ENCODE peak calls at places on chromosome 22, in eight cellular contexts. One of them, this sample, is unnamed.

GRCh38 chr22:36528336-36528735 is 630 bp downstream of the EIF3D start:
- DNase-seq in IMR-90: no peak
- DNase-seq in heart left ventricle: no peak
- DNase-seq in transverse colon: no peak
- DNase-seq in spleen: no peak
- DNase-seq in A549: no peak
- DNase-seq in adrenal gland: peak
- DNase-seq in stomach: no peak
- DNase-seq in this sample: no peak

GRCh38 chr22:17194213-17194612 is 25.0 kb downstream of the ADA2 start:
- DNase-seq in spleen: no peak
- DNase-seq in stomach: no peak
- DNase-seq in heart left ventricle: no peak
- DNase-seq in adrenal gland: no peak
- DNase-seq in transverse colon: no peak
- DNase-seq in A549: no peak
- DNase-seq in IMR-90: no peak
- DNase-seq in this sample: no peak

GRCh38 chr22:47129902-47130301 is 367.5 kb downstream of the TBC1D22A start:
- DNase-seq in IMR-90: no peak
- DNase-seq in heart left ventricle: peak
- DNase-seq in adrenal gland: no peak
- DNase-seq in A549: no peak
- DNase-seq in transverse colon: peak
- DNase-seq in stomach: peak
- DNase-seq in spleen: peak
- DNase-seq in this sample: no peak

GRCh38 chr22:49240472-49240871 is 587.2 kb downstream of the BRD1 start:
- DNase-seq in IMR-90: no peak
- DNase-seq in spleen: peak
- DNase-seq in adrenal gland: no peak
- DNase-seq in heart left ventricle: no peak
- DNase-seq in A549: no peak
- DNase-seq in stomach: no peak
- DNase-seq in transverse colon: no peak
- DNase-seq in this sample: peak

GRCh38 chr22:45872659-45873263 is 104.2 kb downstream of the WNT7B start:
- DNase-seq in spleen: no peak
- DNase-seq in transverse colon: no peak
- DNase-seq in heart left ventricle: no peak
- DNase-seq in A549: no peak
- DNase-seq in IMR-90: no peak
- DNase-seq in adrenal gland: no peak
- DNase-seq in stomach: no peak
- DNase-seq in this sample: no peak

GRCh38 chr22:44572414-44573207 is 74.6 kb upstream of the RTL6 start:
- DNase-seq in stomach: peak
- DNase-seq in transverse colon: no peak
- DNase-seq in adrenal gland: no peak
- DNase-seq in IMR-90: no peak
- DNase-seq in heart left ventricle: peak
- DNase-seq in spleen: no peak
- DNase-seq in A549: no peak
- DNase-seq in this sample: no peak

GRCh38 chr22:28981818-28982499 is 79.7 kb downstream of the C22orf31 start:
- DNase-seq in A549: no peak
- DNase-seq in stomach: no peak
- DNase-seq in adrenal gland: no peak
- DNase-seq in spleen: no peak
- DNase-seq in transverse colon: no peak
- DNase-seq in IMR-90: no peak
- DNase-seq in heart left ventricle: no peak
- DNase-seq in this sample: no peak

GRCh38 chr22:26229910-26230309 is 60.6 kb downstream of the SEZ6L start:
- DNase-seq in adrenal gland: no peak
- DNase-seq in IMR-90: no peak
- DNase-seq in transverse colon: no peak
- DNase-seq in heart left ventricle: no peak
- DNase-seq in spleen: no peak
- DNase-seq in stomach: no peak
- DNase-seq in A549: no peak
- DNase-seq in this sample: no peak

GRCh38 chr22:46752911-46753310 is 9.5 kb upstream of the TBC1D22A start:
- DNase-seq in adrenal gland: no peak
- DNase-seq in heart left ventricle: no peak
- DNase-seq in spleen: no peak
- DNase-seq in IMR-90: no peak
- DNase-seq in stomach: no peak
- DNase-seq in A549: no peak
- DNase-seq in transverse colon: no peak
- DNase-seq in this sample: no peak

GRCh38 chr22:45534339-45535192 is 31.9 kb downstream of the FBLN1 start:
- DNase-seq in stomach: no peak
- DNase-seq in transverse colon: no peak
- DNase-seq in A549: no peak
- DNase-seq in spleen: no peak
- DNase-seq in adrenal gland: no peak
- DNase-seq in heart left ventricle: no peak
- DNase-seq in IMR-90: peak
- DNase-seq in this sample: peak

GRCh38 chr22:32836286-32836859 is 34.9 kb downstream of the TIMP3 start:
- DNase-seq in spleen: no peak
- DNase-seq in IMR-90: peak
- DNase-seq in heart left ventricle: no peak
- DNase-seq in A549: peak
- DNase-seq in stomach: no peak
- DNase-seq in transverse colon: no peak
- DNase-seq in adrenal gland: no peak
- DNase-seq in this sample: no peak

GRCh38 chr22:19821523-19822300 is 33.0 kb downstream of the GNB1L start:
- DNase-seq in spleen: no peak
- DNase-seq in adrenal gland: no peak
- DNase-seq in IMR-90: no peak
- DNase-seq in heart left ventricle: peak
- DNase-seq in A549: no peak
- DNase-seq in stomach: peak
- DNase-seq in transverse colon: no peak
- DNase-seq in this sample: peak

GRCh38 chr22:30893434-30894370 is 74.9 kb downstream of the MORC2 start:
- DNase-seq in A549: no peak
- DNase-seq in transverse colon: peak
- DNase-seq in spleen: peak
- DNase-seq in IMR-90: no peak
- DNase-seq in heart left ventricle: peak
- DNase-seq in adrenal gland: no peak
- DNase-seq in stomach: peak
- DNase-seq in this sample: no peak
- H3K27ac ChIP-seq in A549: no peak
- H3K27ac ChIP-seq in transverse colon: no peak
- H3K27ac ChIP-seq in spleen: no peak
- H3K27ac ChIP-seq in IMR-90: no peak
- H3K27ac ChIP-seq in heart left ventricle: no peak
- H3K27ac ChIP-seq in adrenal gland: no peak
- H3K27ac ChIP-seq in stomach: no peak
- H3K27ac ChIP-seq in this sample: no peak

DNA sequence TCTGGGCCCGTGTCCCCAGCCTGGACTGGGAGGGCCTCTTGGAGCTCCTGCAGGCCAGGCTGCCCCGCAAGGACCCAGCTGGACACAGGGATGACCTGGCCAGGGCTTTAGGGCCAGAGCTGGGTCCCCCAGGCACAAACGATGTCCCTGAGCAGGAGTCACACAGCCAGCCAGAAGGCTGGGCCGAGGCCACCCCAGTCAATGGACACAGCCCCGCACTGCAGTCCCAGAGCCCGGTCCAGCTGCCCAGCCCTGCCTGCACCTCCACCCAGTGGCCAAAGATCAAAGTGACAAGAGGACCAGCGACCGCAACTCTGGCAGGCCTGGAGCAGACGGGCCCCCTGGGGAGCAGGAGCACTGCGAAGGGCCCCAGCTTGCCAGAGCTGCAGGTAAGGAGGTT is 38.2 kb downstream of the TRIOBP start:
- DNase-seq in IMR-90: no peak
- DNase-seq in transverse colon: no peak
- DNase-seq in heart left ventricle: no peak
- DNase-seq in spleen: no peak
- DNase-seq in A549: peak
- DNase-seq in adrenal gland: peak
- DNase-seq in stomach: peak
- DNase-seq in this sample: peak
- TF ChIP-seq CTCF in IMR-90: peak
- TF ChIP-seq CTCF in transverse colon: peak
- TF ChIP-seq CTCF in heart left ventricle: peak
- TF ChIP-seq CTCF in spleen: no peak
- TF ChIP-seq CTCF in A549: peak
- TF ChIP-seq CTCF in adrenal gland: peak
- TF ChIP-seq CTCF in stomach: no peak
- TF ChIP-seq CTCF in this sample: no peak

GRCh38 chr22:30422481-30423295 is 2.9 kb upstream of the MTFP1 start:
- DNase-seq in adrenal gland: peak
- DNase-seq in stomach: peak
- DNase-seq in transverse colon: peak
- DNase-seq in A549: peak
- DNase-seq in heart left ventricle: peak
- DNase-seq in spleen: no peak
- DNase-seq in IMR-90: peak
- DNase-seq in this sample: peak
- TF ChIP-seq POLR2A in adrenal gland: peak
- TF ChIP-seq POLR2A in stomach: peak
- TF ChIP-seq POLR2A in transverse colon: peak
- TF ChIP-seq POLR2A in A549: no peak
- TF ChIP-seq POLR2A in heart left ventricle: peak
- TF ChIP-seq POLR2A in spleen: no peak
- TF ChIP-seq POLR2A in IMR-90: peak
- TF ChIP-seq POLR2A in this sample: no peak

GRCh38 chr22:48238966-48239365 is 1476.5 kb downstream of the TBC1D22A start:
- DNase-seq in stomach: peak
- DNase-seq in spleen: peak
- DNase-seq in A549: no peak
- DNase-seq in heart left ventricle: no peak
- DNase-seq in adrenal gland: no peak
- DNase-seq in transverse colon: no peak
- DNase-seq in IMR-90: no peak
- DNase-seq in this sample: no peak
- H3K27ac ChIP-seq in stomach: no peak
- H3K27ac ChIP-seq in spleen: no peak
- H3K27ac ChIP-seq in A549: peak
- H3K27ac ChIP-seq in heart left ventricle: no peak
- H3K27ac ChIP-seq in adrenal gland: no peak
- H3K27ac ChIP-seq in transverse colon: no peak
- H3K27ac ChIP-seq in IMR-90: no peak
- H3K27ac ChIP-seq in this sample: no peak

This sample was measured in ovary.